ENCODE peak calls at places on chromosome 13, in five cellular contexts. W, B, S, R and I are unnamed samples.

GRCh38 chr13:33108620-33109019 is 92.4 kb downstream of the KL start:
- DNase-seq in W (no peak), B (no peak), S (no peak), R (no peak), I (no peak)

GRCh38 chr13:110525328-110526319 is 35.9 kb downstream of the RAB20 start:
- DNase-seq in W (no peak), B (no peak), S (no peak), R (no peak), I (peak)

GRCh38 chr13:37094840-37095239 is 10.6 kb downstream of the CSNK1A1L start:
- DNase-seq in W (no peak), B (no peak), S (no peak), R (no peak), I (no peak)

GRCh38 chr13:101917475-101917810 is 465.0 kb downstream of the ITGBL1 start:
- DNase-seq in W (peak), B (no peak), S (no peak), R (no peak), I (no peak)

GRCh38 chr13:27962982-27963381 is 6.1 kb downstream of the CDX2 start:
- DNase-seq in W (no peak), B (no peak), S (no peak), R (no peak), I (no peak)

GRCh38 chr13:24664726-24665409 is 15.3 kb upstream of the ATP12A start:
- DNase-seq in W (no peak), B (no peak), S (no peak), R (no peak), I (no peak)

GRCh38 chr13:34376483-34376882 is 558.5 kb downstream of the RFC3 start:
- DNase-seq in W (no peak), B (no peak), S (no peak), R (no peak), I (no peak)

GRCh38 chr13:32427852-32428580 is at the start of gene N4BP2L1:
- DNase-seq in W (peak), B (peak), S (peak), R (peak), I (peak)

GRCh38 chr13:47004022-47004421 is 107.2 kb upstream of the HTR2A start:
- DNase-seq in W (peak), B (no peak), S (peak), R (no peak), I (no peak)

GRCh38 chr13:23159587-23160240 is 21.1 kb upstream of the SGCG start:
- DNase-seq in W (peak), B (no peak), S (no peak), R (no peak), I (no peak)

GRCh38 chr13:41995946-41996345 is 35.0 kb upstream of the VWA8 start:
- DNase-seq in W (no peak), B (no peak), S (no peak), R (no peak), I (no peak)

GRCh38 chr13:38301236-38301635 is 48.4 kb upstream of the UFM1 start:
- DNase-seq in W (no peak), B (no peak), S (no peak), R (no peak), I (no peak)